ENCODE peak calls at places on chromosomes 12 and 14, in eight cellular contexts. X is mesothelial cell of epicardium, W is GM12878, E is fibroblast of lung, A is GM23338, O is B cell, P is stomach, C is lung. F is an unnamed sample.

GRCh38 chr14:25518347-25518746 is 468.4 kb upstream of the STXBP6 start:
- DNase-seq in X (no peak), W (no peak), E (no peak), A (no peak), O (no peak), P (no peak), C (no peak), F (no peak)

GRCh38 chr14:79161576-79161975 is 991.4 kb downstream of the NRXN3 start:
- DNase-seq in X (peak; percentile 71), W (no peak), E (peak; percentile 42), A (peak; percentile 60), O (no peak), P (no peak), C (no peak), F (no peak)

GRCh38 chr12:117023998-117024960 is 74.9 kb downstream of the TESC start:
- DNase-seq in X (peak; percentile 9), W (no peak), E (no peak), A (no peak), O (no peak), P (peak; percentile 23), C (no peak), F (no peak)

GRCh38 chr14:86203843-86204242 is 673.9 kb downstream of the FLRT2 start:
- DNase-seq in X (no peak), W (no peak), E (no peak), A (no peak), O (no peak), P (no peak), C (no peak), F (no peak)

GRCh38 chr12:80794506-80794905 is 77.8 kb downstream of the MYF5 start:
- DNase-seq in X (no peak), W (no peak), E (no peak), A (no peak), O (no peak), P (no peak), C (no peak), F (no peak)

GRCh38 chr12:4164591-4165558 is 108.7 kb upstream of the CCND2 start:
- DNase-seq in X (peak; percentile 81), W (no peak), E (peak; percentile 74), A (peak; percentile 83), O (peak; percentile 64), P (peak; percentile 34), C (no peak), F (peak; percentile 76)

GRCh38 chr14:77691259-77691658 is 16.6 kb downstream of the ALKBH1 start:
- DNase-seq in X (no peak), W (no peak), E (no peak), A (no peak), O (no peak), P (peak; percentile 46), C (no peak), F (no peak)

GRCh38 chr12:103580026-103580425 is 7.0 kb upstream of the STAB2 start:
- DNase-seq in X (no peak), W (no peak), E (no peak), A (no peak), O (no peak), P (no peak), C (no peak), F (no peak)

GRCh38 chr14:85428926-85429325 is 101.0 kb upstream of the FLRT2 start:
- DNase-seq in X (no peak), W (no peak), E (no peak), A (no peak), O (no peak), P (no peak), C (no peak), F (no peak)

GRCh38 chr12:92987846-92988621 is 58.9 kb upstream of the EEA1 start:
- DNase-seq in X (no peak), W (peak; percentile 98), E (no peak), A (peak; percentile 16), O (peak; percentile 62), P (no peak), C (peak; percentile 32), F (peak; percentile 64)

GRCh38 chr12:131869871-131870418 is 24.5 kb upstream of the ULK1 start:
- DNase-seq in X (no peak), W (no peak), E (peak; percentile 76), A (no peak), O (no peak), P (no peak), C (no peak), F (no peak)

GRCh38 chr14:75752907-75753594 is 92.0 kb downstream of the TTLL5 start:
- DNase-seq in X (no peak), W (no peak), E (peak; percentile 45), A (no peak), O (no peak), P (no peak), C (no peak), F (no peak)

GRCh38 chr12:71840226-71840847 is 778 bp downstream of the TBC1D15 start:
- DNase-seq in X (no peak), W (no peak), E (peak; percentile 73), A (peak; percentile 16), O (no peak), P (no peak), C (no peak), F (no peak)

GRCh38 chr12:114687802-114688201 is 3.8 kb upstream of the TBX3 start:
- DNase-seq in X (no peak), W (no peak), E (no peak), A (peak; percentile 29), O (no peak), P (no peak), C (no peak), F (no peak)

GRCh38 chr12:49541911-49542505 is 3.2 kb downstream of the KCNH3 start:
- DNase-seq in X (no peak), W (no peak), E (no peak), A (no peak), O (no peak), P (no peak), C (no peak), F (no peak)

GRCh38 chr14:60204843-60205774 is 39.9 kb upstream of the DHRS7 start:
- DNase-seq in X (no peak), W (peak; percentile 70), E (no peak), A (peak; percentile 35), O (no peak), P (no peak), C (no peak), F (no peak)

GRCh38 chr14:86530457-86530856 is 1000.5 kb downstream of the FLRT2 start:
- DNase-seq in X (no peak), W (no peak), E (no peak), A (peak; percentile 8), O (no peak), P (no peak), C (no peak), F (no peak)

GRCh38 chr12:96720363-96720705 is 186.7 kb upstream of the NEDD1 start:
- DNase-seq in X (no peak), W (no peak), E (no peak), A (peak; percentile 52), O (no peak), P (no peak), C (no peak), F (peak; percentile 38)

GRCh38 chr12:54153586-54153985 is 35.2 kb downstream of the SMUG1 start:
- DNase-seq in X (no peak), W (no peak), E (no peak), A (no peak), O (no peak), P (no peak), C (no peak), F (no peak)

GRCh38 chr12:109655578-109655977 is 58.0 kb upstream of the FAM222A start:
- DNase-seq in X (no peak), W (no peak), E (no peak), A (no peak), O (no peak), P (no peak), C (no peak), F (no peak)

GRCh38 chr14:68146812-68147211 is 327.2 kb downstream of the RAD51B start:
- DNase-seq in X (no peak), W (no peak), E (peak; percentile 99), A (no peak), O (no peak), P (no peak), C (peak; percentile 70), F (no peak)

DNA sequence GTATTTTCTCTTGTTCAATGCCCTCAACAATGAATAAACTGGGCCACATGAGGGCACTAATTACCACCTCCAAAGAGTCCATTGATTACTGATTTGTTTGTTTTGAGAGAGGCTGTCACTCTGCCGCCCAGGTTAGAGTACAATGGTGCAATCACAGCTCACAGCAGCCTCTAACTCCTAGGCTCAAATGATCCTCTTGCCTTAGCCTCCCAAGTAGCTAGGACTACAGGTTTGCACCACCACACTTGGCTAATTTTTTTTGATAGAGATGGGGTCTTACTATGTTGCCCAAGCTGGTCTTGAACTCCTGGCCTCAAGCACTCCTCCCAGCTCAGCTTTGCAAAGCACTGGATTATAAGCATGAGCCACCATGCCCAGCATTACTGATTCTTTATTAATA is 28.3 kb upstream of the SYCP3 start:
- DNase-seq in X (no peak), W (no peak), E (no peak), A (no peak), O (no peak), P (no peak), C (no peak), F (no peak)
- TF ChIP-seq CTCF in X (no peak), W (no peak), E (no peak), A (no peak), O (no peak), P (no peak), C (no peak), F (no peak)

GRCh38 chr14:73591690-73592448 is at the start of gene ACOT4:
- DNase-seq in X (peak; percentile 51), W (no peak), E (peak; percentile 54), A (peak; percentile 73), O (no peak), P (peak; percentile 55), C (peak; percentile 40), F (peak; percentile 67)
- TF ChIP-seq CTCF in X (no peak), W (peak; percentile 15), E (no peak), A (no peak), O (peak; percentile 18), P (peak; percentile 12), C (no peak), F (no peak)

DNA sequence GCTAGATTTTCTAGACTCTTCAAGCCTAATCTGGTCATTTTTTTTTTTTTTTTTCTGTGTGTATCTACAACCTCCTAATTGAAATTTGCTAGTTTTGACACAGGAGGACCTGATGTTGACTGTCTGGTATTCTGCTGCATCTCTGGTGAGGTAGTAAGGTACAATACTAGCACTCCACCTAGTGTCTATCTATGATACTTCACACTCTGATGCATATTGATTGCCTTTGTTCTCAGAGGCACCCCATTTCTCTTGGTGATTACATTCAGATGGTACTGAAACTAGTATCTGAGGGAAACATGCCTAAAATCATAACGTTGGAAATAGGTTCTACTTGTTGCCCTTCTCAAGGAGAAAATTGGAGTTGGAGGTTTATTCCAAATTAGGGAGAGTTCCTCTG is 930.5 kb upstream of the NOVA1 start:
- DNase-seq in X (no peak), W (no peak), E (peak; percentile 45), A (peak; percentile 68), O (no peak), P (no peak), C (no peak), F (no peak)
- TF ChIP-seq CTCF in X (no peak), W (no peak), E (no peak), A (peak; percentile 63), O (no peak), P (no peak), C (no peak), F (no peak)

DNA sequence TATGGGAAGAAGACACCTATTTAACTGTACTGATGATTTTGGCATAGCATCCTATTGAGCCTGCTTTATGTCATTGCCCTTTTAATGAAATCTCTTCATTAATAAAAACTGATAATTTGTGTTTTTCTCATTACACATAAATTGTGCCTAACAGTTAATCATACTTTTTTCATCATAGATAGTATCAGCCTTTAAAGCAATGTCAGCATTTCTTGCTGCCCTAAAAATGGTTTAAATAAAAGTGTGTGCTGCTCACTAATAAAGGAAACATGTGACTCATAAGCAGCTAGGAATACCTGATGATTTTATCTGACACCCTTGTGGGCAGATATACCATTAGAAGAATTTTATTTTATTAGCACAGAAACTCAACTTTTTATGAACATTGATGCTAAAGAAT is 26.7 kb downstream of the TBK1 start:
- DNase-seq in X (no peak), W (no peak), E (no peak), A (no peak), O (no peak), P (no peak), C (no peak), F (no peak)
- TF ChIP-seq CTCF in X (no peak), W (no peak), E (no peak), A (no peak), O (no peak), P (no peak), C (no peak), F (no peak)

F was measured in GM10248.